ENCODE peak calls at places on chromosomes 6 and 20, in six cellular contexts. G is NAMALWA; Y is activated CD4-positive, CD25-positive, alpha-beta regulatory T cell; Q is NCI-H2029; X is stimulated activated CD4-positive, alpha-beta T cell treated with anti-CD3 and anti-CD28 coated beads, Interleukin-4, amount 100 ng/mL, for 24 hours; P is AML-193. A is an unnamed sample.
A peak's percentile ranks its signal among the peaks of the same experiment; 100 is the strongest.

GRCh38 chr20:35947489-35947888 is 6.8 kb downstream of the SCAND1 start:
- DNase-seq in G (peak; percentile 70), Y (no peak), Q (no peak), X (peak; percentile 18), P (peak; percentile 36), A (no peak)

GRCh38 chr6:73579389-73579788 is 58.6 kb upstream of the EEF1A1 start:
- DNase-seq in G (no peak), Y (no peak), Q (no peak), X (no peak), P (no peak), A (no peak)

GRCh38 chr6:27040244-27041042 is 207.1 kb upstream of the PRSS16 start:
- DNase-seq in G (no peak), Y (no peak), Q (no peak), X (no peak), P (no peak), A (no peak)

GRCh38 chr20:20292472-20292871 is 75.4 kb upstream of the INSM1 start:
- DNase-seq in G (no peak), Y (no peak), Q (no peak), X (no peak), P (no peak), A (no peak)

GRCh38 chr6:151387581-151387980 is 3.8 kb downstream of the ZBTB2 start:
- DNase-seq in G (no peak), Y (no peak), Q (no peak), X (no peak), P (no peak), A (no peak)

GRCh38 chr20:35883341-35883777 is 70.9 kb downstream of the SCAND1 start:
- DNase-seq in G (no peak), Y (no peak), Q (no peak), X (no peak), P (no peak), A (no peak)

GRCh38 chr6:32194825-32195651 is 2.6 kb upstream of the GPSM3 start:
- DNase-seq in G (peak; percentile 78), Y (no peak), Q (peak; percentile 14), X (peak; percentile 36), P (peak; percentile 82), A (no peak)

GRCh38 chr20:62879275-62880146 is 17.9 kb upstream of the TCFL5 start:
- DNase-seq in G (no peak), Y (no peak), Q (no peak), X (no peak), P (no peak), A (no peak)

GRCh38 chr20:21342656-21343345 is 39.7 kb downstream of the XRN2 start:
- DNase-seq in G (no peak), Y (no peak), Q (no peak), X (no peak), P (no peak), A (no peak)

GRCh38 chr6:11851405-11851804 is 72.8 kb upstream of the ADTRP start:
- DNase-seq in G (no peak), Y (no peak), Q (no peak), X (no peak), P (no peak), A (no peak)